ENCODE peak calls at places on chromosomes 2 and 18, in six cellular contexts. E is HCT116, X is ovary, O is A549, D is Peyer's patch, T is heart left ventricle. U is an unnamed sample.

GRCh38 chr2:12087175-12087574 is 340.7 kb downstream of the LPIN1 start:
- DNase-seq in O (no peak), D (no peak), E (no peak), X (no peak), T (no peak), U (no peak)

GRCh38 chr18:63322908-63323634 is 3.5 kb upstream of the BCL2 start:
- DNase-seq in E (peak; percentile 61), X (peak; percentile 56), D (peak; percentile 52), T (peak; percentile 38), O (peak; percentile 68), U (no peak)

GRCh38 chr2:20999906-21000645 is 43.8 kb downstream of the APOB start:
- DNase-seq in X (no peak), O (no peak), T (no peak), E (no peak), D (no peak), U (no peak)

GRCh38 chr2:197322729-197323720 is 12.4 kb upstream of the ANKRD44 start:
- DNase-seq in T (no peak), O (no peak), D (peak; percentile 46), X (no peak), E (no peak), U (no peak)

GRCh38 chr2:96393989-96394761 is 58.6 kb downstream of the NCAPH start:
- DNase-seq in X (no peak), T (no peak), O (no peak), E (no peak), D (no peak), U (no peak)

GRCh38 chr18:36850527-36851201 is 21.7 kb downstream of the KIAA1328 start:
- DNase-seq in O (peak; percentile 50), X (no peak), T (no peak), E (peak; percentile 4), D (no peak), U (no peak)

GRCh38 chr2:98794214-98794810 is 63.4 kb upstream of the MGAT4A start:
- DNase-seq in O (no peak), X (no peak), T (no peak), D (no peak), E (no peak), U (no peak)

GRCh38 chr2:39411186-39411944 is 25.7 kb downstream of the MAP4K3 start:
- DNase-seq in X (no peak), E (peak; percentile 72), T (no peak), O (peak; percentile 57), D (no peak), U (no peak)

GRCh38 chr2:100959225-100959880 is 42.7 kb upstream of the RPL31 start:
- DNase-seq in X (no peak), E (no peak), O (no peak), D (no peak), T (no peak), U (no peak)

GRCh38 chr2:70140978-70141753 is 49.7 kb downstream of the C2orf42 start:
- DNase-seq in O (peak; percentile 77), D (peak; percentile 67), E (peak; percentile 94), X (peak; percentile 37), T (peak; percentile 48), U (peak; percentile 91)

GRCh38 chr2:71608034-71608433 is 154.7 kb downstream of the DYSF start:
- DNase-seq in X (peak; percentile 1), T (peak; percentile 7), D (peak; percentile 7), E (no peak), O (no peak), U (peak; percentile 59)

GRCh38 chr2:240502059-240502429 is 55.7 kb downstream of the ANKMY1 start:
- DNase-seq in E (no peak), O (no peak), T (no peak), X (no peak), D (no peak), U (no peak)

GRCh38 chr2:239778042-239778811 is 246.9 kb downstream of the NDUFA10 start:
- DNase-seq in T (no peak), D (no peak), E (no peak), O (no peak), X (no peak), U (no peak)

GRCh38 chr2:168678153-168678853 is 124.1 kb upstream of the NOSTRIN start:
- DNase-seq in D (no peak), X (no peak), T (no peak), E (no peak), O (no peak), U (no peak)

GRCh38 chr2:62270728-62271127 is 74.8 kb downstream of the B3GNT2 start:
- DNase-seq in D (no peak), E (no peak), T (peak; percentile 48), X (peak; percentile 55), O (no peak), U (peak; percentile 28)

GRCh38 chr2:175690113-175690716 is 311.9 kb downstream of the LNPK start:
- DNase-seq in O (peak; percentile 67), D (no peak), T (no peak), E (peak; percentile 58), X (no peak), U (no peak)

GRCh38 chr18:2978626-2979025 is 34.3 kb downstream of the LPIN2 start:
- DNase-seq in X (peak; percentile 55), O (peak; percentile 48), D (no peak), E (no peak), T (no peak), U (no peak)

GRCh38 chr2:138716183-138716582 is 64.0 kb downstream of the NXPH2 start:
- DNase-seq in D (no peak), O (no peak), X (no peak), E (peak; percentile 21), T (no peak), U (no peak)

GRCh38 chr2:167862296-167862695 is 385.1 kb downstream of the STK39 start:
- DNase-seq in T (no peak), D (no peak), O (no peak), X (no peak), E (no peak), U (no peak)

GRCh38 chr18:3262234-3263171 is 570 bp downstream of the MYL12B start:
- DNase-seq in E (no peak), O (peak; percentile 42), X (no peak), D (no peak), T (no peak), U (no peak)

GRCh38 chr2:62297642-62298010 is 101.7 kb downstream of the B3GNT2 start:
- DNase-seq in D (no peak), O (no peak), T (no peak), E (no peak), X (no peak), U (no peak)

GRCh38 chr2:100416939-100417744 is at the start of gene CHST10:
- DNase-seq in E (no peak), X (peak; percentile 61), O (peak; percentile 59), T (peak; percentile 75), D (peak; percentile 47), U (peak; percentile 89)

GRCh38 chr2:160650196-160651108 is 156.8 kb upstream of the RBMS1 start:
- DNase-seq in T (no peak), D (no peak), O (no peak), E (no peak), X (no peak), U (no peak)

GRCh38 chr2:220167956-220168355 is 540.5 kb downstream of the SLC4A3 start:
- DNase-seq in D (no peak), E (no peak), O (no peak), X (no peak), T (no peak), U (no peak)

GRCh38 chr2:112692496-112692911 is 28.3 kb upstream of the NT5DC4 start:
- DNase-seq in O (peak; percentile 97), E (peak; percentile 85), D (peak; percentile 29), X (no peak), T (peak; percentile 45), U (peak; percentile 79)

GRCh38 chr2:215898363-215898762 is 115.0 kb downstream of the MREG start:
- DNase-seq in T (no peak), O (no peak), X (no peak), E (no peak), D (no peak), U (no peak)

GRCh38 chr2:208256192-208256782 is 1.4 kb upstream of the IDH1 start:
- DNase-seq in T (no peak), O (peak; percentile 29), D (no peak), X (no peak), E (no peak), U (no peak)
- TF ChIP-seq CTCF in T (peak; percentile 14), O (peak; percentile 32), D (no peak), X (no peak), E (peak; percentile 48), U (no peak)

GRCh38 chr2:218228366-218229092 is 11.5 kb downstream of the ARPC2 start:
- DNase-seq in T (no peak), D (no peak), O (peak; percentile 20), X (no peak), E (no peak), U (no peak)
- H3K4me3 ChIP-seq in T (no peak overlapping the region), D (no peak overlapping the region), O (no peak overlapping the region), X (no peak overlapping the region), E (no peak overlapping the region), U (no peak overlapping the region)

GRCh38 chr2:23286765-23287155 is 98.2 kb upstream of the KLHL29 start:
- DNase-seq in T (peak; percentile 62), O (no peak), X (peak; percentile 20), E (no peak), D (no peak), U (peak; percentile 89)
- TF ChIP-seq POLR2A in T (no peak), O (no peak), X (no peak), E (no peak), D (no peak), U (no peak)

GRCh38 chr2:192194866-192195547 is at the start of gene TMEFF2:
- DNase-seq in O (peak; percentile 81), E (no peak), T (peak; percentile 67), D (peak; percentile 19), X (peak; percentile 50), U (peak; percentile 22)
- TF ChIP-seq CTCF in O (peak; percentile 62), E (no peak), T (no peak), D (no peak), X (no peak), U (no peak)

GRCh38 chr2:207970825-207971142 is 54.5 kb downstream of the PLEKHM3 start:
- DNase-seq in O (no peak), D (no peak), X (no peak), E (no peak), T (no peak), U (no peak)
- H3K4me3 ChIP-seq in O (no peak overlapping the region), D (no peak overlapping the region), X (no peak overlapping the region), E (no peak overlapping the region), T (no peak overlapping the region), U (no peak overlapping the region)

U was measured in lower leg skin.